ENCODE peak calls at places on chromosomes 1 and 21, in five cellular contexts. O is SK-N-SH, A is HCT116, Y is H1, W is K562. F is an unnamed sample.

GRCh38 chr1:117405042-117405441 is 37.8 kb downstream of the MAN1A2 start:
- DNase-seq in W (no peak), O (no peak), Y (no peak), A (no peak), F (no peak)

GRCh38 chr1:4124631-4125145 is 224.6 kb upstream of the C1orf174 start:
- DNase-seq in A (no peak), Y (no peak), W (no peak), O (no peak), F (no peak)

GRCh38 chr1:45840704-45841103 is 37.3 kb downstream of the MAST2 start:
- DNase-seq in Y (no peak), W (no peak), A (no peak), O (no peak), F (no peak)

GRCh38 chr1:6967431-6968079 is 182.3 kb downstream of the CAMTA1 start:
- DNase-seq in W (no peak), A (no peak), O (no peak), Y (no peak), F (no peak)

GRCh38 chr1:76074321-76075187 is at the start of gene ST6GALNAC3:
- DNase-seq in A (no peak), W (peak; percentile 90), Y (peak; percentile 34), O (peak; percentile 95), F (no peak)

GRCh38 chr1:212281589-212281988 is 3.6 kb upstream of the PPP2R5A start:
- DNase-seq in Y (no peak), W (no peak), A (no peak), O (no peak), F (no peak)

GRCh38 chr1:7922301-7922700 is 18.3 kb downstream of the TNFRSF9 start:
- DNase-seq in A (no peak), W (no peak), Y (no peak), O (no peak), F (no peak)

GRCh38 chr1:228394571-228395394 is 11.9 kb downstream of the TRIM11 start:
- DNase-seq in W (no peak), O (no peak), Y (no peak), A (no peak), F (no peak)

GRCh38 chr21:41953831-41954653 is at the start of gene C2CD2:
- DNase-seq in W (peak; percentile 100), Y (no peak), O (peak; percentile 91), A (no peak), F (no peak)

GRCh38 chr1:72892461-72892860 is 610.1 kb upstream of the NEGR1 start:
- DNase-seq in Y (no peak), W (no peak), A (no peak), O (no peak), F (no peak)

GRCh38 chr21:46188226-46189212 is 4.3 kb upstream of the SPATC1L start:
- DNase-seq in O (peak; percentile 72), A (peak; percentile 28), W (peak; percentile 81), Y (no peak), F (no peak)

GRCh38 chr21:15243356-15243755 is 178.6 kb upstream of the NRIP1 start:
- DNase-seq in W (no peak), Y (no peak), O (no peak), A (no peak), F (no peak)

GRCh38 chr1:88608139-88608943 is 75.7 kb upstream of the PKN2 start:
- DNase-seq in Y (no peak), O (peak; percentile 29), A (peak; percentile 32), W (peak; percentile 21), F (peak; percentile 39)

GRCh38 chr1:206960676-206961386 is 9.4 kb downstream of the FCAMR start:
- DNase-seq in Y (no peak), A (no peak), W (peak; percentile 66), O (no peak), F (no peak)

DNA sequence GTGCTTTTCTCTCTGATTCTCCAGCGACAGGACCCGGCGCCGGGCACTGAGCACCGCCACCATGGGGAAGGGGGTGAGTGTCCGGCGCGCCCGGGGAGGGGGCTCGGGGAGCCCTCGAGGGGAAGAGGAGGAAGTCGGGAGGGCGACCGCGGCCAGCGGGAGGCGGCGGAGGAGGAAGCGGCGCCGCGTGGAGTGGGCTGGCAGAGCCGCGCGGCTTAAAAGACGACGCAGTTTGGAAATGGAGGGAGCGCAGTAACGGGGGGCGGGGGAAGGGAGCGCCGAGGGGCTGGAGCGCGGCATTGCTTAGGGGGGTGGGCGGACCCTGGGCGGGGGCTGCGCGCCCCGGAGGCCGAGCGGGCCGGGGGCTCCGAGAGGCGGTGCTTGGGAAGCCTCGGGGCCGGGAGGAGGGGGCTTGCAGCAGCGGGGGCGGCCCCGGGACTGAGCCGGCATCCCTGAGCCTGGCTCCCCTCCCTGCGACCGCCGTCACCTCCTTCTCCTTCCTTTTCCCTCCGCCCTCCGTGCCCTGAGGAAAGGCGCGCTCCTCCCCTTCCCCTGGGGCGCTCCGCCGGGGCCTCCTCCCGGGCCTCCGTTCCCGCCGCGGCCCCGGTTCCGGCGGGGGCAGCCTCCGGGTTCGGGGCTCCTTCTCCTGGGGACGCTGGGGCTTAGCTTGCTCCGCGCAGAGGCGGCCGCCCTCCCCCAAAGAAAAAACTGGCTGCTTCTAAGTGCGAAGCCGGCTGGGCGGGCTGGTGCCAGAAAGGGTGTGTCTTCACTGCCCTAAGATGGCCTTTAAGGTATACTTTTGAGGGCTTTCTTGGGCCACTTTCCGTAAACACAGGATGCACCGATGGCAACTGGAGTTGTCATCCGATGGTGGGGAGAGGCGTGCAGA is 651 bp downstream of the ATP1A1 start:
- DNase-seq in A (no peak), W (peak; percentile 83), Y (no peak), O (peak; percentile 76), F (no peak)
- TF ChIP-seq SIN3A in A (no peak), W (peak; percentile 20), Y (peak; percentile 53), O (peak; percentile 13), F (no peak)

GRCh38 chr1:189211742-189212141 is 1265.9 kb downstream of the BRINP3 start:
- DNase-seq in O (no peak), W (no peak), Y (no peak), A (no peak), F (no peak)

GRCh38 chr1:189212606-189213005 is 1265.1 kb downstream of the BRINP3 start:
- DNase-seq in A (no peak), W (no peak), O (no peak), Y (no peak), F (no peak)

GRCh38 chr1:189205863-189206262 is 1271.8 kb downstream of the BRINP3 start:
- DNase-seq in Y (no peak), O (no peak), W (no peak), A (no peak), F (no peak)

GRCh38 chr1:189206617-189207016 is 1271.0 kb downstream of the BRINP3 start:
- DNase-seq in O (no peak), W (no peak), Y (no peak), A (no peak), F (no peak)
- H3K4me1 ChIP-seq in O (peaks cover 8% of the 10 kb centered on the region), W (no peaks in the 10 kb centered on the region), Y (no peaks in the 10 kb centered on the region), A (no peaks in the 10 kb centered on the region), F (no peaks in the 10 kb centered on the region)

DNA sequence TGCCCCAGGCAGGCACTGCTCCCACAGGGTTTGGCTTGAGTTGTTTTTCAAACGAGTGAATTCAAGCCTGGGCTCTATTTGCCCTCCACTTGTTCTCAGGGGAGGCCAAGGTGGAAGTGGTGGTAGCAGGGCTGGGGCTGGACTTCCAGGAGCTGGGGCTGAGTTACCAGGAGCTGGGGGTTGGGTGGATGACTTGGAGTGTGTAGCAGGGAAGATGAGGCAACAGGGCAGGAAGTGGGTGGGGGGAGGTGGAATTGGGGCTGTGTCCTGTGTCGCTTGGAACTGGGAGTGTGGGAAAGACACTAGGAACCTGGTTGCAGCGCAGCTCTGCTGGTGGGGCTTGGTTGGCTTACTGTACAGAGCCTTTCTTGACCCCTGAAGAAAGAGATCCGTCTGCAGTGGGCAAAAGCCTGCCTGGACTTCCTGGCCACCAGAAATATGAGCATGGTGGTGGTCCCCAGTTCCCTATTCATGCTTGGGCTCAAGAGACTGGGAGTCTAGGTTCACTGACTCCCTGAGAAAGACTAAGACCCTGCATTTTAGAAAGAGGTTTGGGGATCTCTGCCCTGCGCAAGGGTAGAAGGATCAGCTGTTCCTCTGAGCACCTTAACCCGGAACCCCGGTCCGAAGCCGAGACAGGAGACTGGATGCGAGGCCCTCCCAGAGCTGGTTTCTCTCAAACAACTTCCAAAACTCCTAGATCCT is 3.1 kb downstream of the TFAP2E start:
- DNase-seq in W (no peak), Y (no peak), O (no peak), A (no peak), F (no peak)
- TF ChIP-seq SIN3A in W (no peak), Y (no peak), O (no peak), A (no peak), F (no peak)

DNA sequence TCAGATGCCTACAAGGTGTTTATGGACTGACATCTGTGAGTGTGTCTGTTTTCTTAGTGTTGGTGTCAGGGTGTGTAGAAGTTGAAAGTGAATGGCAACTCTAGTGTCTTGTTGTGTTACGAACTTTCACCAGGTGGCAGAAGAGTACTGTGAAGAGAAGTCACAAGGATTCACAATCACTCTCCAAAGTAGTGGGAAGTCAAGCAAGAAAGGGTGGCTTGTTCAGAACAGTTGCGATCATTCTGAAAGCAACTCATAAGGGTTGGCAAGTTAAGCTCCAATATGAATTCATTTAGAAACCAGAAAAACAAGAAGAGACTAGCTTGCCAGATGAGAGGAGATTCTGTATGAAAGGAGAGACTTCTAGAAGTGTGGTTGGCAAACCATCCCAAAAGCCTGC is 86.1 kb downstream of the FASLG start:
- DNase-seq in W (peak; percentile 28), O (peak; percentile 22), A (peak; percentile 71), Y (no peak), F (peak; percentile 72)
- H3K4me1 ChIP-seq in W (peaks cover 3% of the 10 kb centered on the region), O (no peaks in the 10 kb centered on the region), A (peaks cover 29% of the 10 kb centered on the region), Y (no peaks in the 10 kb centered on the region), F (no peaks in the 10 kb centered on the region)

DNA sequence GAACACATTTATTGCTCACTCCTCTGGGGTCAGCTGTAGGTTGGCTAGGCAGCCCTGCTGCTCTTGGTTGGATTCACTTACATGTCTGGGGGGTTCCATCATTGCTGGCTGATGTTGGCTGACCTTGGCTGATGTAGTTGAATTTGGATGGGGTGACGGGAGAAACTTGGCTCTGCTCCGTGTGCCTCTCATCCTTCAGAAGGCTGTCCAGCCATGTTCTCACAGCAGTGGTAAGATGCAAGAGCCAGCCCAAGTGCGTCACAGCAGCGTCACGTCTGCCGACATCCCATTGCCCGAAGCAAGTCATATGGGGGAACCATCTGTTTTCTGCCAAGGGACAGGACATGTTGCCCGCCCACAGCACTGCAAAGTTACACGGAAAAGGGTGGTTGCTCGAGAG is 613.5 kb downstream of the MATN1 start:
- DNase-seq in O (peak; percentile 80), A (no peak), Y (no peak), W (no peak), F (no peak)
- TF ChIP-seq SIN3A in O (no peak), A (no peak), Y (no peak), W (no peak), F (no peak)

GRCh38 chr1:2239384-2239985 is 11.4 kb downstream of the SKI start:
- DNase-seq in A (no peak), W (peak; percentile 36), Y (no peak), O (no peak), F (no peak)

GRCh38 chr1:2236695-2237677 is 8.9 kb downstream of the SKI start:
- DNase-seq in Y (no peak), O (no peak), W (no peak), A (no peak), F (no peak)

GRCh38 chr1:2235300-2235998 is 7.3 kb downstream of the SKI start:
- DNase-seq in W (no peak), A (no peak), O (no peak), Y (no peak), F (no peak)

GRCh38 chr1:2238361-2239055 is 10.4 kb downstream of the SKI start:
- DNase-seq in Y (no peak), A (no peak), O (no peak), W (no peak), F (no peak)

DNA sequence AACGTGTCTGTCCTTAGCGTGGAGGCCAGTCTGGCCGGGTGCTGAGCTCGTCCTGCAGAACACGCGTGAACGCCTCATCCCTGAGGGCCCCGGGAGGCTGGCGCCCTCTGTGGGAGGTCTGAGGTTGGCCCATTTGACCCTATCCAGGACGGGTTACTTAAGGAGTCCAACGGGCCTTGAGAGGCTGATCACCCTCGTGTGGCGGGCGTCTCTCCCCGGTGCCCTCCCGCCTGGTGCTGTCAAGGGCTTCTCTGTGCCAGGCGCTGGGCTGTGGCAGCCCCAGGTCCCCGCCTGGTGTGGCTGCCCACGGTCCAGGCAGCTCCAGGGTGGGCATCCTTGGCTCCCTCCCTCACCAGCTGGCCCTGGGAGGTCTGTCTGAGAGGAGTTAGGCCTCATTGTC is 9.7 kb downstream of the SKI start:
- DNase-seq in A (no peak), W (peak; percentile 55), O (no peak), Y (no peak), F (no peak)
- H3K4me1 ChIP-seq in A (no peaks in the 10 kb centered on the region), W (peaks cover 81% of the 10 kb centered on the region), O (no peaks in the 10 kb centered on the region), Y (peaks cover 18% of the 10 kb centered on the region), F (peaks cover 43% of the 10 kb centered on the region)

F was measured in Panc1.